ENCODE peak calls at places on chromosomes 3 and 15, in seven cellular contexts. G, H, B, E, N, I and L are unnamed samples.

GRCh38 chr15:70512772-70513362 is 250.5 kb downstream of the UACA start:
- DNase-seq in G (no peak), H (peak), B (no peak), E (peak), N (no peak), I (peak), L (no peak)

GRCh38 chr3:126487151-126487771 is 11.6 kb upstream of the ZXDC start:
- DNase-seq in G (no peak), H (no peak), B (no peak), E (no peak), N (no peak), I (no peak), L (no peak)

GRCh38 chr3:115381573-115381912 is 234.5 kb upstream of the ZBTB20 start:
- DNase-seq in G (no peak), H (no peak), B (no peak), E (no peak), N (no peak), I (no peak), L (no peak)

GRCh38 chr3:50830451-50830850 is 155.7 kb downstream of the DOCK3 start:
- DNase-seq in G (no peak), H (no peak), B (no peak), E (no peak), N (no peak), I (no peak), L (no peak)

GRCh38 chr3:11185564-11186317 is 31.4 kb downstream of the HRH1 start:
- DNase-seq in G (no peak), H (no peak), B (no peak), E (no peak), N (no peak), I (peak), L (no peak)

GRCh38 chr15:75455982-75456531 is 4.6 kb upstream of the SIN3A start:
- DNase-seq in G (no peak), H (no peak), B (no peak), E (peak), N (no peak), I (peak), L (no peak)

GRCh38 chr3:43256714-43257461 is 29.5 kb upstream of the SNRK start:
- DNase-seq in G (no peak), H (no peak), B (no peak), E (no peak), N (no peak), I (no peak), L (no peak)

GRCh38 chr3:43768594-43768993 is 77.9 kb downstream of the ABHD5 start:
- DNase-seq in G (no peak), H (no peak), B (no peak), E (no peak), N (no peak), I (no peak), L (no peak)

GRCh38 chr15:81091889-81092558 is 42.0 kb upstream of the CFAP161 start:
- DNase-seq in G (no peak), H (peak), B (no peak), E (no peak), N (no peak), I (peak), L (no peak)